ENCODE peak calls at places on chromosome 14, in ten cellular contexts. One of them, this sample, is unnamed.

GRCh38 chr14:22689186-22689585 is 45.0 kb upstream of the OR6J1 start:
- DNase-seq in T-helper 9 cell: no peak
- DNase-seq in mucosa of gallbladder: no peak
- DNase-seq in activated CD8-positive, alpha-beta memory T cell treated with anti-CD3 and anti-CD28 coated beads for 24 hours: no peak
- DNase-seq in BJ: peak; percentile 58
- DNase-seq in activated T-cell treated with anti-CD3 and anti-CD28 coated beads, Interleukin-2, amount 50 U/mL, for 4 hours: no peak
- DNase-seq in stimulated activated CD4-positive, alpha-beta T cell treated with anti-CD3 and anti-CD28 coated beads, Interleukin-1b, Interleukin-23, amount 100 ng/mL, for 4 hours: no peak
- DNase-seq in HTR-8/SVneo: peak; percentile 41
- DNase-seq in memory B cell: no peak
- DNase-seq in Caki2: peak; percentile 70
- DNase-seq in this sample: peak; percentile 5

GRCh38 chr14:54435500-54435981 is 5.6 kb downstream of the CNIH1 start:
- DNase-seq in T-helper 9 cell: no peak
- DNase-seq in mucosa of gallbladder: no peak
- DNase-seq in activated CD8-positive, alpha-beta memory T cell treated with anti-CD3 and anti-CD28 coated beads for 24 hours: no peak
- DNase-seq in BJ: peak; percentile 39
- DNase-seq in activated T-cell treated with anti-CD3 and anti-CD28 coated beads, Interleukin-2, amount 50 U/mL, for 4 hours: no peak
- DNase-seq in stimulated activated CD4-positive, alpha-beta T cell treated with anti-CD3 and anti-CD28 coated beads, Interleukin-1b, Interleukin-23, amount 100 ng/mL, for 4 hours: no peak
- DNase-seq in HTR-8/SVneo: peak; percentile 53
- DNase-seq in memory B cell: no peak
- DNase-seq in Caki2: no peak
- DNase-seq in this sample: no peak

GRCh38 chr14:76348898-76349297 is 27.0 kb upstream of the ESRRB start:
- DNase-seq in T-helper 9 cell: no peak
- DNase-seq in mucosa of gallbladder: no peak
- DNase-seq in activated CD8-positive, alpha-beta memory T cell treated with anti-CD3 and anti-CD28 coated beads for 24 hours: no peak
- DNase-seq in BJ: peak; percentile 38
- DNase-seq in activated T-cell treated with anti-CD3 and anti-CD28 coated beads, Interleukin-2, amount 50 U/mL, for 4 hours: no peak
- DNase-seq in stimulated activated CD4-positive, alpha-beta T cell treated with anti-CD3 and anti-CD28 coated beads, Interleukin-1b, Interleukin-23, amount 100 ng/mL, for 4 hours: no peak
- DNase-seq in HTR-8/SVneo: peak; percentile 96
- DNase-seq in memory B cell: no peak
- DNase-seq in Caki2: peak; percentile 26
- DNase-seq in this sample: no peak

GRCh38 chr14:21978184-21978998 is 304.8 kb upstream of the OR4E1 start:
- DNase-seq in T-helper 9 cell: peak; percentile 37
- DNase-seq in mucosa of gallbladder: peak; percentile 14
- DNase-seq in activated CD8-positive, alpha-beta memory T cell treated with anti-CD3 and anti-CD28 coated beads for 24 hours: peak; percentile 78
- DNase-seq in BJ: no peak
- DNase-seq in activated T-cell treated with anti-CD3 and anti-CD28 coated beads, Interleukin-2, amount 50 U/mL, for 4 hours: peak; percentile 57
- DNase-seq in stimulated activated CD4-positive, alpha-beta T cell treated with anti-CD3 and anti-CD28 coated beads, Interleukin-1b, Interleukin-23, amount 100 ng/mL, for 4 hours: peak; percentile 47
- DNase-seq in HTR-8/SVneo: peak; percentile 12
- DNase-seq in memory B cell: peak; percentile 51
- DNase-seq in Caki2: peak; percentile 3
- DNase-seq in this sample: peak; percentile 34

GRCh38 chr14:68975667-68976066 is 3.4 kb downstream of the ACTN1 start:
- DNase-seq in T-helper 9 cell: no peak
- DNase-seq in mucosa of gallbladder: peak; percentile 68
- DNase-seq in activated CD8-positive, alpha-beta memory T cell treated with anti-CD3 and anti-CD28 coated beads for 24 hours: no peak
- DNase-seq in BJ: peak; percentile 41
- DNase-seq in activated T-cell treated with anti-CD3 and anti-CD28 coated beads, Interleukin-2, amount 50 U/mL, for 4 hours: no peak
- DNase-seq in stimulated activated CD4-positive, alpha-beta T cell treated with anti-CD3 and anti-CD28 coated beads, Interleukin-1b, Interleukin-23, amount 100 ng/mL, for 4 hours: no peak
- DNase-seq in HTR-8/SVneo: no peak
- DNase-seq in memory B cell: no peak
- DNase-seq in Caki2: peak; percentile 29
- DNase-seq in this sample: no peak

GRCh38 chr14:68636597-68636996 is 156.3 kb downstream of the ZFP36L1 start:
- DNase-seq in T-helper 9 cell: no peak
- DNase-seq in mucosa of gallbladder: peak; percentile 9
- DNase-seq in activated CD8-positive, alpha-beta memory T cell treated with anti-CD3 and anti-CD28 coated beads for 24 hours: peak; percentile 41
- DNase-seq in BJ: no peak
- DNase-seq in activated T-cell treated with anti-CD3 and anti-CD28 coated beads, Interleukin-2, amount 50 U/mL, for 4 hours: no peak
- DNase-seq in stimulated activated CD4-positive, alpha-beta T cell treated with anti-CD3 and anti-CD28 coated beads, Interleukin-1b, Interleukin-23, amount 100 ng/mL, for 4 hours: no peak
- DNase-seq in HTR-8/SVneo: no peak
- DNase-seq in memory B cell: no peak
- DNase-seq in Caki2: no peak
- DNase-seq in this sample: peak; percentile 4

GRCh38 chr14:53273671-53274072 is 120.5 kb upstream of the DDHD1 start:
- DNase-seq in T-helper 9 cell: no peak
- DNase-seq in mucosa of gallbladder: no peak
- DNase-seq in activated CD8-positive, alpha-beta memory T cell treated with anti-CD3 and anti-CD28 coated beads for 24 hours: no peak
- DNase-seq in BJ: no peak
- DNase-seq in activated T-cell treated with anti-CD3 and anti-CD28 coated beads, Interleukin-2, amount 50 U/mL, for 4 hours: no peak
- DNase-seq in stimulated activated CD4-positive, alpha-beta T cell treated with anti-CD3 and anti-CD28 coated beads, Interleukin-1b, Interleukin-23, amount 100 ng/mL, for 4 hours: no peak
- DNase-seq in HTR-8/SVneo: no peak
- DNase-seq in memory B cell: no peak
- DNase-seq in Caki2: no peak
- DNase-seq in this sample: no peak

GRCh38 chr14:90091393-90091792 is 29.6 kb downstream of the KCNK13 start:
- DNase-seq in T-helper 9 cell: no peak
- DNase-seq in mucosa of gallbladder: no peak
- DNase-seq in activated CD8-positive, alpha-beta memory T cell treated with anti-CD3 and anti-CD28 coated beads for 24 hours: no peak
- DNase-seq in BJ: no peak
- DNase-seq in activated T-cell treated with anti-CD3 and anti-CD28 coated beads, Interleukin-2, amount 50 U/mL, for 4 hours: no peak
- DNase-seq in stimulated activated CD4-positive, alpha-beta T cell treated with anti-CD3 and anti-CD28 coated beads, Interleukin-1b, Interleukin-23, amount 100 ng/mL, for 4 hours: no peak
- DNase-seq in HTR-8/SVneo: no peak
- DNase-seq in memory B cell: no peak
- DNase-seq in Caki2: peak; percentile 74
- DNase-seq in this sample: no peak

GRCh38 chr14:24411468-24412454 is 13.0 kb downstream of the NYNRIN start:
- DNase-seq in T-helper 9 cell: no peak
- DNase-seq in mucosa of gallbladder: no peak
- DNase-seq in activated CD8-positive, alpha-beta memory T cell treated with anti-CD3 and anti-CD28 coated beads for 24 hours: no peak
- DNase-seq in BJ: no peak
- DNase-seq in activated T-cell treated with anti-CD3 and anti-CD28 coated beads, Interleukin-2, amount 50 U/mL, for 4 hours: no peak
- DNase-seq in stimulated activated CD4-positive, alpha-beta T cell treated with anti-CD3 and anti-CD28 coated beads, Interleukin-1b, Interleukin-23, amount 100 ng/mL, for 4 hours: no peak
- DNase-seq in HTR-8/SVneo: no peak
- DNase-seq in memory B cell: peak; percentile 24
- DNase-seq in Caki2: peak; percentile 8
- DNase-seq in this sample: peak; percentile 27

GRCh38 chr14:102492523-102492910 is 17.1 kb downstream of the ANKRD9 start:
- DNase-seq in T-helper 9 cell: no peak
- DNase-seq in mucosa of gallbladder: no peak
- DNase-seq in activated CD8-positive, alpha-beta memory T cell treated with anti-CD3 and anti-CD28 coated beads for 24 hours: no peak
- DNase-seq in BJ: no peak
- DNase-seq in activated T-cell treated with anti-CD3 and anti-CD28 coated beads, Interleukin-2, amount 50 U/mL, for 4 hours: no peak
- DNase-seq in stimulated activated CD4-positive, alpha-beta T cell treated with anti-CD3 and anti-CD28 coated beads, Interleukin-1b, Interleukin-23, amount 100 ng/mL, for 4 hours: no peak
- DNase-seq in HTR-8/SVneo: no peak
- DNase-seq in memory B cell: no peak
- DNase-seq in Caki2: no peak
- DNase-seq in this sample: no peak

GRCh38 chr14:103281496-103282231 is 52.4 kb upstream of the EIF5 start:
- DNase-seq in T-helper 9 cell: no peak
- DNase-seq in mucosa of gallbladder: peak; percentile 54
- DNase-seq in activated CD8-positive, alpha-beta memory T cell treated with anti-CD3 and anti-CD28 coated beads for 24 hours: no peak
- DNase-seq in BJ: no peak
- DNase-seq in activated T-cell treated with anti-CD3 and anti-CD28 coated beads, Interleukin-2, amount 50 U/mL, for 4 hours: no peak
- DNase-seq in stimulated activated CD4-positive, alpha-beta T cell treated with anti-CD3 and anti-CD28 coated beads, Interleukin-1b, Interleukin-23, amount 100 ng/mL, for 4 hours: no peak
- DNase-seq in HTR-8/SVneo: peak; percentile 84
- DNase-seq in memory B cell: no peak
- DNase-seq in Caki2: peak; percentile 21
- DNase-seq in this sample: peak; percentile 64

GRCh38 chr14:54881235-54881760 is 21.3 kb downstream of the GCH1 start:
- DNase-seq in T-helper 9 cell: no peak
- DNase-seq in mucosa of gallbladder: no peak
- DNase-seq in activated CD8-positive, alpha-beta memory T cell treated with anti-CD3 and anti-CD28 coated beads for 24 hours: peak; percentile 71
- DNase-seq in BJ: no peak
- DNase-seq in activated T-cell treated with anti-CD3 and anti-CD28 coated beads, Interleukin-2, amount 50 U/mL, for 4 hours: no peak
- DNase-seq in stimulated activated CD4-positive, alpha-beta T cell treated with anti-CD3 and anti-CD28 coated beads, Interleukin-1b, Interleukin-23, amount 100 ng/mL, for 4 hours: no peak
- DNase-seq in HTR-8/SVneo: no peak
- DNase-seq in memory B cell: no peak
- DNase-seq in Caki2: no peak
- DNase-seq in this sample: no peak

GRCh38 chr14:104356738-104357688 is 218.6 kb downstream of the KIF26A start:
- DNase-seq in T-helper 9 cell: no peak
- DNase-seq in mucosa of gallbladder: no peak
- DNase-seq in activated CD8-positive, alpha-beta memory T cell treated with anti-CD3 and anti-CD28 coated beads for 24 hours: no peak
- DNase-seq in BJ: no peak
- DNase-seq in activated T-cell treated with anti-CD3 and anti-CD28 coated beads, Interleukin-2, amount 50 U/mL, for 4 hours: peak; percentile 2
- DNase-seq in stimulated activated CD4-positive, alpha-beta T cell treated with anti-CD3 and anti-CD28 coated beads, Interleukin-1b, Interleukin-23, amount 100 ng/mL, for 4 hours: no peak
- DNase-seq in HTR-8/SVneo: no peak
- DNase-seq in memory B cell: no peak
- DNase-seq in Caki2: no peak
- DNase-seq in this sample: no peak

GRCh38 chr14:93880025-93880820 is 46.9 kb upstream of the FAM181A start:
- DNase-seq in T-helper 9 cell: no peak
- DNase-seq in mucosa of gallbladder: no peak
- DNase-seq in activated CD8-positive, alpha-beta memory T cell treated with anti-CD3 and anti-CD28 coated beads for 24 hours: no peak
- DNase-seq in BJ: no peak
- DNase-seq in activated T-cell treated with anti-CD3 and anti-CD28 coated beads, Interleukin-2, amount 50 U/mL, for 4 hours: no peak
- DNase-seq in stimulated activated CD4-positive, alpha-beta T cell treated with anti-CD3 and anti-CD28 coated beads, Interleukin-1b, Interleukin-23, amount 100 ng/mL, for 4 hours: no peak
- DNase-seq in HTR-8/SVneo: no peak
- DNase-seq in memory B cell: no peak
- DNase-seq in Caki2: no peak
- DNase-seq in this sample: no peak

GRCh38 chr14:77825895-77826519 is 26.1 kb downstream of the ADCK1 start:
- DNase-seq in T-helper 9 cell: no peak
- DNase-seq in mucosa of gallbladder: no peak
- DNase-seq in activated CD8-positive, alpha-beta memory T cell treated with anti-CD3 and anti-CD28 coated beads for 24 hours: no peak
- DNase-seq in BJ: no peak
- DNase-seq in activated T-cell treated with anti-CD3 and anti-CD28 coated beads, Interleukin-2, amount 50 U/mL, for 4 hours: no peak
- DNase-seq in stimulated activated CD4-positive, alpha-beta T cell treated with anti-CD3 and anti-CD28 coated beads, Interleukin-1b, Interleukin-23, amount 100 ng/mL, for 4 hours: no peak
- DNase-seq in HTR-8/SVneo: no peak
- DNase-seq in memory B cell: no peak
- DNase-seq in Caki2: no peak
- DNase-seq in this sample: no peak

GRCh38 chr14:92531151-92531873 is 17.7 kb downstream of the RIN3 start:
- DNase-seq in T-helper 9 cell: no peak
- DNase-seq in mucosa of gallbladder: no peak
- DNase-seq in activated CD8-positive, alpha-beta memory T cell treated with anti-CD3 and anti-CD28 coated beads for 24 hours: peak; percentile 90
- DNase-seq in BJ: no peak
- DNase-seq in activated T-cell treated with anti-CD3 and anti-CD28 coated beads, Interleukin-2, amount 50 U/mL, for 4 hours: peak; percentile 70
- DNase-seq in stimulated activated CD4-positive, alpha-beta T cell treated with anti-CD3 and anti-CD28 coated beads, Interleukin-1b, Interleukin-23, amount 100 ng/mL, for 4 hours: peak; percentile 43
- DNase-seq in HTR-8/SVneo: no peak
- DNase-seq in memory B cell: no peak
- DNase-seq in Caki2: no peak
- DNase-seq in this sample: no peak

GRCh38 chr14:22556021-22556989 is 32.7 kb downstream of the DAD1 start:
- DNase-seq in T-helper 9 cell: peak; percentile 98
- DNase-seq in mucosa of gallbladder: peak; percentile 85
- DNase-seq in activated CD8-positive, alpha-beta memory T cell treated with anti-CD3 and anti-CD28 coated beads for 24 hours: peak; percentile 95
- DNase-seq in BJ: no peak
- DNase-seq in activated T-cell treated with anti-CD3 and anti-CD28 coated beads, Interleukin-2, amount 50 U/mL, for 4 hours: peak; percentile 95
- DNase-seq in stimulated activated CD4-positive, alpha-beta T cell treated with anti-CD3 and anti-CD28 coated beads, Interleukin-1b, Interleukin-23, amount 100 ng/mL, for 4 hours: peak; percentile 94
- DNase-seq in HTR-8/SVneo: peak; percentile 43
- DNase-seq in memory B cell: peak; percentile 74
- DNase-seq in Caki2: no peak
- DNase-seq in this sample: peak; percentile 73

GRCh38 chr14:77053046-77053841 is 24.7 kb upstream of the IRF2BPL start:
- DNase-seq in T-helper 9 cell: peak; percentile 72
- DNase-seq in mucosa of gallbladder: peak; percentile 63
- DNase-seq in activated CD8-positive, alpha-beta memory T cell treated with anti-CD3 and anti-CD28 coated beads for 24 hours: peak; percentile 92
- DNase-seq in BJ: no peak
- DNase-seq in activated T-cell treated with anti-CD3 and anti-CD28 coated beads, Interleukin-2, amount 50 U/mL, for 4 hours: peak; percentile 81
- DNase-seq in stimulated activated CD4-positive, alpha-beta T cell treated with anti-CD3 and anti-CD28 coated beads, Interleukin-1b, Interleukin-23, amount 100 ng/mL, for 4 hours: peak; percentile 80
- DNase-seq in HTR-8/SVneo: peak; percentile 96
- DNase-seq in memory B cell: peak; percentile 76
- DNase-seq in Caki2: no peak
- DNase-seq in this sample: no peak

GRCh38 chr14:68016243-68016914 is 196.8 kb downstream of the RAD51B start:
- DNase-seq in T-helper 9 cell: no peak
- DNase-seq in mucosa of gallbladder: no peak
- DNase-seq in activated CD8-positive, alpha-beta memory T cell treated with anti-CD3 and anti-CD28 coated beads for 24 hours: no peak
- DNase-seq in BJ: no peak
- DNase-seq in activated T-cell treated with anti-CD3 and anti-CD28 coated beads, Interleukin-2, amount 50 U/mL, for 4 hours: no peak
- DNase-seq in stimulated activated CD4-positive, alpha-beta T cell treated with anti-CD3 and anti-CD28 coated beads, Interleukin-1b, Interleukin-23, amount 100 ng/mL, for 4 hours: no peak
- DNase-seq in HTR-8/SVneo: no peak
- DNase-seq in memory B cell: no peak
- DNase-seq in Caki2: no peak
- DNase-seq in this sample: no peak

This sample was measured in PC-9.